ENCODE peak calls at places on chromosome 2, in nine cellular contexts. F is suprapubic skin; D is pancreas; H is choroid plexus epithelial cell; I is body of pancreas; U is heart right ventricle; P is brain microvascular endothelial cell; R is GM23338; X is CD8-positive, alpha-beta T cell. S is an unnamed sample.
A peak's percentile ranks its signal among the peaks of the same experiment; 100 is the strongest.

GRCh38 chr2:51781691-51782090 is 749.8 kb upstream of the NRXN1 start:
- DNase-seq in D (no peak), I (no peak), U (no peak), X (no peak), P (no peak), F (no peak), R (no peak), H (no peak), S (no peak)

GRCh38 chr2:176534798-176535479 is 265.7 kb downstream of the MTX2 start:
- DNase-seq in X (no peak), H (no peak), P (no peak), D (no peak), R (no peak), U (no peak), F (no peak), I (no peak), S (no peak)

GRCh38 chr2:62306751-62307468 is 111.0 kb downstream of the B3GNT2 start:
- DNase-seq in P (peak; percentile 34), X (no peak), U (no peak), I (peak; percentile 26), F (peak; percentile 69), H (peak; percentile 58), D (no peak), R (no peak), S (no peak)

GRCh38 chr2:226080323-226080722 is 680.8 kb downstream of the NYAP2 start:
- DNase-seq in R (no peak), F (no peak), H (peak; percentile 70), I (no peak), P (peak; percentile 30), D (no peak), X (no peak), U (no peak), S (no peak)

GRCh38 chr2:55232084-55232862 is at the start of the genes CLHC1 and RPS27A:
- DNase-seq in X (peak; percentile 90), P (peak; percentile 95), I (peak; percentile 92), H (peak; percentile 98), U (peak; percentile 93), D (peak; percentile 89), F (peak; percentile 95), R (peak; percentile 99), S (peak; percentile 81)

GRCh38 chr2:233203060-233203459 is 48.4 kb upstream of the ATG16L1 start:
- DNase-seq in X (no peak), F (no peak), D (no peak), U (no peak), R (no peak), I (no peak), H (no peak), P (no peak), S (no peak)

GRCh38 chr2:15754703-15755099 is 163.0 kb downstream of the DDX1 start:
- DNase-seq in I (no peak), D (no peak), P (no peak), H (no peak), F (no peak), U (no peak), R (no peak), X (no peak), S (no peak)

GRCh38 chr2:38654495-38655381 is 11.2 kb upstream of the GALM start:
- DNase-seq in I (peak; percentile 40), X (no peak), H (no peak), U (no peak), P (no peak), R (no peak), D (no peak), F (no peak), S (no peak)

GRCh38 chr2:44994377-44994776 is 14.9 kb downstream of the SIX2 start:
- DNase-seq in X (no peak), F (no peak), P (no peak), R (no peak), U (no peak), I (no peak), D (no peak), H (no peak), S (no peak)

GRCh38 chr2:25491003-25491696 is 149.4 kb upstream of the DNMT3A start:
- DNase-seq in H (no peak), U (no peak), D (no peak), R (no peak), P (no peak), X (no peak), I (no peak), F (no peak), S (no peak)

GRCh38 chr2:154587739-154588138 is 110.8 kb upstream of the KCNJ3 start:
- DNase-seq in I (no peak), D (no peak), U (no peak), P (no peak), R (peak; percentile 30), F (no peak), H (no peak), X (no peak), S (no peak)

GRCh38 chr2:203279288-203279687 is 40.5 kb downstream of the CYP20A1 start:
- DNase-seq in U (no peak), X (no peak), H (no peak), D (no peak), P (no peak), R (no peak), I (no peak), F (no peak), S (no peak)

GRCh38 chr2:237886702-237887481 is 27.5 kb downstream of the RAMP1 start:
- DNase-seq in F (no peak), H (no peak), P (no peak), I (peak; percentile 64), X (no peak), D (peak; percentile 54), U (peak; percentile 78), R (no peak), S (no peak)

GRCh38 chr2:103773884-103774283 is 1012.1 kb downstream of the TMEM182 start:
- DNase-seq in X (no peak), R (peak; percentile 15), U (no peak), F (no peak), D (no peak), P (no peak), H (no peak), I (no peak), S (no peak)

GRCh38 chr2:221025397-221025796 is 546.7 kb downstream of the EPHA4 start:
- DNase-seq in H (no peak), P (no peak), R (no peak), I (no peak), U (no peak), X (no peak), F (no peak), D (no peak), S (no peak)

GRCh38 chr2:184628051-184628450 is 29.7 kb downstream of the ZNF804A start:
- DNase-seq in R (no peak), H (no peak), D (no peak), P (no peak), I (peak; percentile 3), U (no peak), F (no peak), X (no peak), S (no peak)

GRCh38 chr2:45643095-45643494 is 8.4 kb upstream of the PRKCE start:
- DNase-seq in D (no peak), H (peak; percentile 15), R (peak; percentile 27), P (no peak), F (no peak), U (no peak), X (no peak), I (no peak), S (no peak)

GRCh38 chr2:77713412-77713811 is 191.2 kb upstream of the LRRTM4 start:
- DNase-seq in P (no peak), F (no peak), I (no peak), R (peak; percentile 73), D (no peak), H (no peak), X (no peak), U (no peak), S (no peak)

DNA sequence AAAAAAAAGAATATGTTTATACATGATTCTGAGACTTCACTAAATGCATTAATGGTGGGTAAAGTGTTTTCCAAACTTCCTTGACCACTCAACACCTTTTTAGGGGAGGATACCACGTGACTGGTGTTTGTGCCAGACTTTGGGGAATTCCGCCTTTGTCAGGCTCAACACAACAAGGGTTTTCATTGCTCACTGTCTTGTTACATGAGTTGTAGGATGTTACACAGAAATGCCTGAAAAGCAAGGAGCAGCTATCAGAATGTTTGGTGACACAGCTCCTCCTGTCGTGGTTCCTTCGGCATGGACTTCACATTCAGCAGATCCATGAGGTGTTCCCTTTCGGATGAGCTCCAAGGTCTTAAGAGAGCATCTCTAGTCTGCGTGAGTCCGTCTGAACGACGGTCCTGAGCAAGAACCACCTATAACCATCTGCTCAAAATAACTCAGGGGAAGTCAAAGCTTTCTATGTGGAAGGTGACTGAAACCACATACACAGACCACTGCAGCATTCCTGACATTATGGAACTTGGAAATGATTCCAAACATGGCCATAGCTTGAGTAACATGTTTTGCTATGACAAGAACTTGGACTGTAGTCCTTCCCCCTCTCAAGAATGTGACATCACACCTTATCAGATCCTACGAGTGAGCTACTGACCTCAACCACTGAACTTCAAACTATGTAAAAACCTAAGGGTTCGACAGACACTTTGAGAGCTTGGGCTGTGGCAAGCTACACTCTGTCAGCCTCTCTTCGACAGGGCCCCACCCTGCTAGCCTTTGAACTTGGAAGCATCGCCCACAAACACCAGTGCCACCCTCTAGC is 57.5 kb downstream of the MCFD2 start:
- DNase-seq in F (no peak), D (no peak), U (no peak), I (no peak), X (no peak), P (peak; percentile 91), H (peak; percentile 68), R (no peak), S (no peak)
- TF ChIP-seq CTCF in F (no peak), D (no peak), U (no peak), I (no peak), X (no peak), P (peak; percentile 25), H (no peak), R (no peak), S (no peak)

GRCh38 chr2:2291500-2292260 is 39.4 kb downstream of the MYT1L start:
- DNase-seq in F (no peak), I (peak; percentile 24), D (no peak), R (peak; percentile 83), P (no peak), X (no peak), H (peak; percentile 17), U (peak; percentile 43), S (no peak)
- TF ChIP-seq CTCF in F (no peak), I (no peak), D (no peak), R (peak; percentile 88), P (peak; percentile 73), X (no peak), H (peak; percentile 60), U (peak; percentile 14), S (no peak)

GRCh38 chr2:197208029-197208428 is 102.6 kb downstream of the ANKRD44 start:
- DNase-seq in P (no peak), U (no peak), D (no peak), R (no peak), F (no peak), H (no peak), X (no peak), I (no peak), S (no peak)
- TF ChIP-seq CTCF in P (no peak), U (no peak), D (no peak), R (no peak), F (no peak), H (no peak), X (no peak), I (no peak), S (no peak)

DNA sequence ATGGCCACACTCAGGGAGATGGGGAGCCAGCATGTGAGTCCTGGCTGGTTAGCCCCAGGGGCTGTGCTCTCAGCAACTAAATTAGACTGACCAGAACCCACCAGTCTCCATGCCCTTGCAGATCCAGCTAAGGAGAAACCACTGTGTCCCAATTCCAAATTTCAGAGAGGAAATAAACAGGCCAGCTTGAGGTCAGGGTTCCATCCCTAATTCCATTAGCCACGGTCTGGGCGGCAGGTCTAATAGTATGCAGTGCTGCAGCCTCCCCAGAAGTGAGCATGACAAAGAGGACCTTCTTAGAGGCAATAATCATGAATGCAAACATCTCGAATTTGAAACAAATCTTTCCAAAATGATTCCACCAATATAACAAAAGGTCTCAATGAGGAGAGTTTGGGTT is 671.2 kb downstream of the BCL11A start:
- DNase-seq in I (no peak), F (no peak), H (no peak), X (no peak), U (no peak), P (no peak), R (no peak), D (no peak), S (no peak)
- TF ChIP-seq CTCF in I (no peak), F (no peak), H (no peak), X (no peak), U (no peak), P (no peak), R (no peak), D (no peak), S (no peak)